ENCODE peak calls at places on chromosome 4, in four cellular contexts. One of them, this sample, is unnamed.

GRCh38 chr4:154329268-154329858 is 162.2 kb downstream of the DCHS2 start:
- DNase-seq in uterus: peak; percentile 22
- DNase-seq in caudate nucleus: no peak
- DNase-seq in SK-N-SH: no peak
- DNase-seq in this sample: peak; percentile 49

GRCh38 chr4:122658377-122658776 is 37.5 kb upstream of the IL21 start:
- DNase-seq in uterus: no peak
- DNase-seq in caudate nucleus: no peak
- DNase-seq in SK-N-SH: no peak
- DNase-seq in this sample: no peak

GRCh38 chr4:139301821-139302611 is at the start of gene NDUFC1:
- DNase-seq in SK-N-SH: peak; percentile 74
- DNase-seq in uterus: peak; percentile 50
- DNase-seq in caudate nucleus: peak; percentile 7
- DNase-seq in this sample: peak; percentile 58

GRCh38 chr4:150381671-150382427 is 200.1 kb upstream of the MAB21L2 start:
- DNase-seq in uterus: no peak
- DNase-seq in SK-N-SH: no peak
- DNase-seq in caudate nucleus: no peak
- DNase-seq in this sample: peak; percentile 22

GRCh38 chr4:62901101-62901500 is 1508.1 kb downstream of the TECRL start:
- DNase-seq in caudate nucleus: no peak
- DNase-seq in uterus: no peak
- DNase-seq in SK-N-SH: no peak
- DNase-seq in this sample: no peak

GRCh38 chr4:138576684-138577083 is 334.5 kb upstream of the SLC7A11 start:
- DNase-seq in caudate nucleus: no peak
- DNase-seq in uterus: no peak
- DNase-seq in SK-N-SH: no peak
- DNase-seq in this sample: peak; percentile 64

GRCh38 chr4:146349306-146349705 is 135.0 kb downstream of the REELD1 start:
- DNase-seq in uterus: no peak
- DNase-seq in SK-N-SH: no peak
- DNase-seq in caudate nucleus: no peak
- DNase-seq in this sample: no peak

GRCh38 chr4:108171541-108172230 is 3.0 kb upstream of the LEF1 start:
- DNase-seq in caudate nucleus: no peak
- DNase-seq in SK-N-SH: peak; percentile 27
- DNase-seq in uterus: no peak
- DNase-seq in this sample: no peak

GRCh38 chr4:139886798-139887197 is 221.2 kb downstream of the MGST2 start:
- DNase-seq in uterus: no peak
- DNase-seq in caudate nucleus: no peak
- DNase-seq in SK-N-SH: no peak
- DNase-seq in this sample: no peak

GRCh38 chr4:180828455-180829018 is 1414.7 kb upstream of the TENM3 start:
- DNase-seq in caudate nucleus: no peak
- DNase-seq in uterus: no peak
- DNase-seq in SK-N-SH: peak; percentile 51
- DNase-seq in this sample: peak; percentile 73

GRCh38 chr4:173930329-173930967 is 353.0 kb downstream of the FBXO8 start:
- DNase-seq in caudate nucleus: no peak
- DNase-seq in SK-N-SH: peak; percentile 49
- DNase-seq in uterus: no peak
- DNase-seq in this sample: no peak

GRCh38 chr4:25308761-25309160 is 3.8 kb upstream of the ZCCHC4 start:
- DNase-seq in SK-N-SH: no peak
- DNase-seq in caudate nucleus: no peak
- DNase-seq in uterus: no peak
- DNase-seq in this sample: peak; percentile 18

GRCh38 chr4:38869511-38869910 is 1.9 kb downstream of the FAM114A1 start:
- DNase-seq in caudate nucleus: no peak
- DNase-seq in uterus: no peak
- DNase-seq in SK-N-SH: no peak
- DNase-seq in this sample: no peak

GRCh38 chr4:138241281-138242075 is 671 bp downstream of the SLC7A11 start:
- DNase-seq in caudate nucleus: no peak
- DNase-seq in uterus: no peak
- DNase-seq in SK-N-SH: no peak
- DNase-seq in this sample: peak; percentile 42

GRCh38 chr4:79034544-79034943 is 95.3 kb upstream of the PAQR3 start:
- DNase-seq in caudate nucleus: no peak
- DNase-seq in SK-N-SH: no peak
- DNase-seq in uterus: no peak
- DNase-seq in this sample: no peak

GRCh38 chr4:134019657-134020056 is 181.9 kb downstream of the PABPC4L start:
- DNase-seq in SK-N-SH: no peak
- DNase-seq in caudate nucleus: no peak
- DNase-seq in uterus: no peak
- DNase-seq in this sample: no peak

GRCh38 chr4:182808673-182809416 is 108.3 kb downstream of the DCTD start:
- DNase-seq in caudate nucleus: no peak
- DNase-seq in SK-N-SH: no peak
- DNase-seq in uterus: no peak
- DNase-seq in this sample: no peak

GRCh38 chr4:56434599-56435000 is 815 bp downstream of the PPAT start:
- DNase-seq in SK-N-SH: no peak
- DNase-seq in caudate nucleus: no peak
- DNase-seq in uterus: no peak
- DNase-seq in this sample: peak; percentile 78

GRCh38 chr4:24772061-24772705 is 23.2 kb upstream of the SOD3 start:
- DNase-seq in caudate nucleus: no peak
- DNase-seq in SK-N-SH: no peak
- DNase-seq in uterus: no peak
- DNase-seq in this sample: no peak

GRCh38 chr4:156294577-156294976 is 340.9 kb upstream of the CTSO start:
- DNase-seq in uterus: no peak
- DNase-seq in caudate nucleus: no peak
- DNase-seq in SK-N-SH: peak; percentile 6
- DNase-seq in this sample: peak; percentile 49

GRCh38 chr4:168839758-168840385 is 170.2 kb downstream of the CBR4 start:
- DNase-seq in uterus: no peak
- DNase-seq in SK-N-SH: no peak
- DNase-seq in caudate nucleus: no peak
- DNase-seq in this sample: no peak
- H3K27ac ChIP-seq in uterus: peak overlapping the region; percentile 98
- H3K27ac ChIP-seq in SK-N-SH: no peak overlapping the region
- H3K27ac ChIP-seq in caudate nucleus: no peak overlapping the region
- H3K27ac ChIP-seq in this sample: peak overlapping the region; percentile 22

DNA sequence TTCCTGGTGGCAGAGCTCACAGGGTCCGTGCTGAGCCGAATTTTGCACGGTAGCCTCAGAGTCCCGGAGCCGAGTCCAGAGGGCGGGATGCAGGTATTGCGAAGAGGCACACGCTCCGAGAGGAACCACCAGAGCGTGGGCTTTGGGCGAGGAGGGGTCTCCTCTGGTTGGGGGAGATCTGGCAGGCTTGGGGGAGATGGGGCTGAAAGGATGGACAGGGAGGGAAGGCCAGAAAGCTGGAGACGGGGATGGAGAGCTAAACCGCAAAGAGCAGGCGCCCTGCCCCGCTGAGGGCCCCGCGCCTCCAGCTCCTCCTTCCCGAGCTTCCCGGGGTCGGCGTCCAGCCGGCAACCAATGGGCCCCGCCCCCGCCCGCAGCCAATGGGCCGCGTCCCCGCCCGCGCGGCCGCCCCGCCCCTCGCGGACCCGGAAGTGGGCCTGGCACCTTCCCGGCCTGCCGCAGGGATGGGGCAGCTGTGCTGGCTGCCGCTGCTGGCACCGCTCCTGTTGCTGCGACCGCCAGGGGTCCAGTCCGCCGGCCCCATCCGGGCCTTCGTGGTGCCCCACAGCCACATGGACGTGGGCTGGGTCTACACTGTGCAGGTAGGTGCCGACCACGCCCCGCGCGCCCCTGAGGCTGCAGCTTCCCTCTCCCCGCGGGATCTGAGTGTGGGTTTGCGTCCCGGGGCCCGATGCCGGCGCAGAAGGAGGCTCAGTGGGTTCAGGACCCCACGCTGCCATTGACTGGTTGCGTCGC is at the start of gene MAN2B2:
- DNase-seq in caudate nucleus: peak; percentile 70
- DNase-seq in uterus: peak; percentile 91
- DNase-seq in SK-N-SH: peak; percentile 100
- DNase-seq in this sample: peak; percentile 92
- H3K27ac ChIP-seq in caudate nucleus: peak within 1 kb of the TSS; percentile 80
- H3K27ac ChIP-seq in uterus: peak within 1 kb of the TSS; percentile 86
- H3K27ac ChIP-seq in SK-N-SH: peak within 1 kb of the TSS; percentile 77
- H3K27ac ChIP-seq in this sample: no peak within 1 kb of the TSS

DNA sequence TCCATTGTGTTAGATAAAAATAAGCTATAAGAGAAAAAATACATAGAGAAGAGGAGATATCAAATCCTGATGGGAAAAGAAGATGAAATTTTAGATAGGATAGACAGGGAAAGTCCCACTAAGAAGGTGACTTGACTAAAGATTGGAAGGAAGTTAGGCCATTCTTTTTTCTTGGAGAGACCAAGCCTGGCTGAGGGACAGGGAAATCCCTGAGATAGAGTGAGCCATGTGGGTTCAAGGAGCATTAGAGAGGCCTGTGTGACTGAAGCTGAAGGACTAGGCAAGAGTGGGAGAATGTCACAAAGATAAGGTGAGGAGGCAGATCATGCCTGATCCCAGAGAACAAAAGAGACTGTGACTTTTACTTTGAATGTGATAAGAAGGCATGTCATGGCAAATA is 5.2 kb upstream of the DDX60L start:
- DNase-seq in caudate nucleus: no peak
- DNase-seq in uterus: no peak
- DNase-seq in SK-N-SH: no peak
- DNase-seq in this sample: no peak
- H3K27ac ChIP-seq in caudate nucleus: no peak overlapping the region
- H3K27ac ChIP-seq in uterus: no peak overlapping the region
- H3K27ac ChIP-seq in SK-N-SH: no peak overlapping the region
- H3K27ac ChIP-seq in this sample: peak overlapping the region; percentile 72

DNA sequence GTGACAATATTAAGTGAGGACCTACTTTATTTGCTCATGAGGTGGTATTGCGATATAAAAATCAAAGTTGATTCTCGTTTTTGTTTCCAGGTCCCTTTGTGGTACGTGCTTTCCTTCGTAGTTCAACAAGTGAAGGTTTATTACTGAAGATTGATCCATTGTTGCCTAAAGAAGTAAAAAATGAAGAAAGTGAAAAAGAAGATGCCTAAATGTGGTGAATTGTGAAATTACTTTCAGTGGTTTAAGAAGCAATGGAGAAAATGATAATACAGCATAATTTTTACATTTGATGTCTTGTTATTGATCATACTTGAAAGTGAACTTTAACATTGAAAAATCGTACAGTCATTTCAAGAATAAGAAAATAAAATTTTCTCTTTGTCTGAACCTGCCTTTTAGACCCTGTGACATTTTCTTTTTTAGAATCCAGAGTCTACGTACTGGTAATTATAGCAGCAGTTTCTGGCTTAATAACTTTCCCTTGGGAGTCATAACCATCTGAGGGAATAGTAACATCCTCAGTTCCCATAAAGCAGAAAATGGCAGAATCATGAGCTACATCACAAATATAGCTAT is 89.9 kb downstream of the MRPL1 start:
- DNase-seq in uterus: no peak
- DNase-seq in caudate nucleus: no peak
- DNase-seq in SK-N-SH: no peak
- DNase-seq in this sample: no peak
- H3K27ac ChIP-seq in uterus: no peak overlapping the region
- H3K27ac ChIP-seq in caudate nucleus: no peak overlapping the region
- H3K27ac ChIP-seq in SK-N-SH: no peak overlapping the region
- H3K27ac ChIP-seq in this sample: no peak overlapping the region

DNA sequence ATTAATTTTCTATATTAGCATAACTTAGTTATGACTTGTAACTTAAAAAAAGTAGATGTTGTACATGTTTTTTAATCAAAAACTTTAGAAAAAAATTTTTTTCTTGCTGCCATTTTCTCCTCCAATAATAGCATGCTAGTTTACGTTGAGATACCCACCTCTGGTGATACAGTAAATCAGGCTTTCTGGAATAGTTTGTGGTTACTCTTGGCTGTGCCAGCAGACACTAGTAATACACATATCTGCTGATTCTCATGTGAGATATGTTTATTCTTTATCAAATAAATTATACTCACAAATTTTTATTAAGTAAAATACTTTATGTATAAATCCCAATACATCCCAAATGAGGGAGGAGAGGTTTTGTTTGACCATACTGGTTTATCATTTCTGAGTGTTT is 117.3 kb downstream of the KLHL8 start:
- DNase-seq in caudate nucleus: no peak
- DNase-seq in uterus: no peak
- DNase-seq in SK-N-SH: no peak
- DNase-seq in this sample: peak; percentile 26
- H3K27ac ChIP-seq in caudate nucleus: no peak overlapping the region
- H3K27ac ChIP-seq in uterus: peak overlapping the region; percentile 69
- H3K27ac ChIP-seq in SK-N-SH: peak overlapping the region; percentile 62
- H3K27ac ChIP-seq in this sample: no peak overlapping the region

GRCh38 chr4:8282134-8282641 is 12.6 kb downstream of the HTRA3 start:
- DNase-seq in uterus: no peak
- DNase-seq in caudate nucleus: no peak
- DNase-seq in SK-N-SH: no peak
- DNase-seq in this sample: no peak
- H3K27ac ChIP-seq in uterus: peak overlapping the region; percentile 65
- H3K27ac ChIP-seq in caudate nucleus: no peak overlapping the region
- H3K27ac ChIP-seq in SK-N-SH: no peak overlapping the region
- H3K27ac ChIP-seq in this sample: no peak overlapping the region